ENCODE peak calls at places on chromosome 18, in five cellular contexts. N is SJCRH30; U is CD8-positive, alpha-beta T cell; Z is heart right ventricle; I is aorta. R is an unnamed sample.

GRCh38 chr18:950882-951539 is 46.3 kb downstream of the ADCYAP1 start:
- DNase-seq in N (no peak), U (no peak), Z (no peak), I (no peak), R (no peak)

GRCh38 chr18:34661464-34662087 is 48.5 kb upstream of the DTNA start:
- DNase-seq in N (peak; percentile 71), U (no peak), Z (no peak), I (no peak), R (no peak)

GRCh38 chr18:24490545-24490944 is 30.1 kb downstream of the HRH4 start:
- DNase-seq in N (peak; percentile 5), U (no peak), Z (no peak), I (no peak), R (no peak)

GRCh38 chr18:58565021-58565420 is 63.9 kb downstream of the ALPK2 start:
- DNase-seq in N (no peak), U (no peak), Z (no peak), I (no peak), R (no peak)

GRCh38 chr18:8754995-8755955 is 49.9 kb downstream of the MTCL1 start:
- DNase-seq in N (peak; percentile 15), U (peak; percentile 28), Z (no peak), I (no peak), R (no peak)

GRCh38 chr18:31101148-31102019 is 837 bp downstream of the DSC2 start:
- DNase-seq in N (no peak), U (no peak), Z (peak; percentile 82), I (peak; percentile 89), R (no peak)

GRCh38 chr18:29712785-29713184 is 1329.8 kb downstream of the DSC3 start:
- DNase-seq in N (no peak), U (no peak), Z (no peak), I (no peak), R (no peak)

GRCh38 chr18:48485828-48486405 is 52.9 kb upstream of the CTIF start:
- DNase-seq in N (no peak), U (no peak), Z (no peak), I (no peak), R (no peak)

GRCh38 chr18:58046087-58046793 is 2.2 kb downstream of the NEDD4L start:
- DNase-seq in N (no peak), U (no peak), Z (no peak), I (no peak), R (no peak)

GRCh38 chr18:59820663-59821062 is 79.1 kb upstream of the PMAIP1 start:
- DNase-seq in N (no peak), U (no peak), Z (no peak), I (no peak), R (no peak)

GRCh38 chr18:23239350-23239692 is 104.0 kb downstream of the CABLES1 start:
- DNase-seq in N (no peak), U (no peak), Z (no peak), I (no peak), R (no peak)
- H3K27me3 ChIP-seq in N (no peaks in the 10 kb centered on the region), U (no peaks in the 10 kb centered on the region), Z (no peaks in the 10 kb centered on the region), I (no peaks in the 10 kb centered on the region), R (no peaks in the 10 kb centered on the region)

DNA sequence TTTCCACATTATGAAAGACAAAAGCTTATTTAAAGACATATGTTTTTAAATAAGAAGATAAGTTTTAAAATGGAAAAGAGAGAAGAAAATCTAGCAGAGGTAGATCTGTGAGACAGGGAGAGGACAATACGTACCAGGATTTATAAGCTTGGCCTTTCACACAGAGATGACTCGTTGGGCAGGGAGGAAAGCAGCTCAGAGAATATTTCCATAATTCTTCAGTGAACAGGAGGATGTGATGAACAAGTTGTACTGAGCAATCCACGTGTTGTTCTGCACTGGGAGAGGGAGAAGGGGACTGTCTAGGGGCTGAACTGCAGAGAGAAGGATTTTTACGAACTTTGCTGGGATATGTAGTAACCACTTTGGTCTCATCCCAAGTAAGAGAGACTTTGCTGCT is 162.6 kb upstream of the SETBP1 start:
- DNase-seq in N (no peak), U (no peak), Z (no peak), I (no peak), R (no peak)
- H3K27me3 ChIP-seq in N (no peaks in the 10 kb centered on the region), U (no peaks in the 10 kb centered on the region), Z (no peaks in the 10 kb centered on the region), I (no peaks in the 10 kb centered on the region), R (no peaks in the 10 kb centered on the region)

DNA sequence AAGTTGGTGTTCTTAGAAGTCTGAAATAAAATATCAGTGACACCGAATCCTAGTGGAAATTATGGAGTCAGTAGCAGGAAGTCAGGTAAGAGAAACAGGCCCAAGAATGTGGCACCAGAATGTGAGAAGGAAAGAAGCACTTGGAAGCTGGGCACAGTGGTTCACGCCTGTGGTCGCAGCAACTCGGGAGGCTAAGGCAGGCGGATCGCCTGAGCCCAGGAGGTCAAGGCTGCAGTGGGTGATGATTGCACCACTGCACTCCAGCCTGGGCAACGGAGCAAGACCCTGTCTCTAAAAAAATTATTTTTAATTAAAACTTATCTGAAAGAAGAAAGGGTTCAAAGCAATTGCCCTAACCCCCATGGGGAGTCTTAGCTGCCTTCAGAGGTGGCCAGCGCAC is 268.3 kb upstream of the SALL3 start:
- DNase-seq in N (no peak), U (no peak), Z (no peak), I (no peak), R (no peak)
- H3K27me3 ChIP-seq in N (no peaks in the 10 kb centered on the region), U (no peaks in the 10 kb centered on the region), Z (peaks cover 3% of the 10 kb centered on the region), I (no peaks in the 10 kb centered on the region), R (no peaks in the 10 kb centered on the region)

DNA sequence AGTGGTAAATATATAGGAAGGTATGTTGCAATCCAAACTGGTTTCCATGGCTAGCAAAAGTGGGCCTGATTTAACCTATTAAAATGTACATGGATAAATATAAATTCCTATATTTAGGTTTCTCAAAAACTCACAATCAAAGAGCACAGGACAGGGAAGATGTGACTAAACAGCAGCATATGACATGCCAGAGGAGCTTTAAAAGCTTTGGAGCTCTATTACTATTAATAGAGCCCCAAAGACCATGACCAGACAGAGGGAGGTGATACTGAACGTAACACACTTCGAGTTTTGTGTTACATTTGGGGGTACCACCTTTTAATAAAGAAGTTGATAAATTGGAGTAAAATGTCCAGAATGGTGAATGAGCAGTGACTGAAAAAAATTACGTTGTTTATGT is 179.5 kb upstream of the SLC14A2 start:
- DNase-seq in N (no peak), U (no peak), Z (no peak), I (no peak), R (no peak)
- H3K27me3 ChIP-seq in N (no peaks in the 10 kb centered on the region), U (no peaks in the 10 kb centered on the region), Z (no peaks in the 10 kb centered on the region), I (no peaks in the 10 kb centered on the region), R (no peaks in the 10 kb centered on the region)

DNA sequence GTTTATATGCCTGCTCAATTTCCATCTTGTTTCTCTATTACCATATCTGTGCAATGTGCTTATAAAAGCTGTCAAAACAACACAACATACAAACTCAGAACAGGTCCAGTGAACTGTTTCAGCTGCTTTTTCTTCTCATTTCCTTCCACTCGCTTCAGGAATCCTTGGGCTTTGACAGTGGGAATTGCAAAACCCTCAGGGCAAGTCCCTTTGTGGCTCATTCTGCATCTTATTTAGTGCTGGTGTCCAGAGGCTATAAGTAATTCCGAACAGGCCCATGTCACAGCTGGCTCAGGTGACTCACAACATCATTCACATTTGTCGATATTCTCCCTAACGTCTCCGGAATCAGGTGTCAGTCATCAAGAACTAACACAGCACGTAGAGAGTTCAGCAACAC is 309.9 kb upstream of the ZNF521 start:
- DNase-seq in N (peak; percentile 9), U (no peak), Z (no peak), I (no peak), R (peak; percentile 10)
- H3K27me3 ChIP-seq in N (no peaks in the 10 kb centered on the region), U (no peaks in the 10 kb centered on the region), Z (no peaks in the 10 kb centered on the region), I (no peaks in the 10 kb centered on the region), R (no peaks in the 10 kb centered on the region)